ENCODE peak calls at places on chromosomes 16 and 17, in seven cellular contexts. One of them, this sample, is unnamed.

GRCh38 chr17:39564201-39564828 is 43.4 kb downstream of the NEUROD2 start:
- DNase-seq in GM12865: no peak
- DNase-seq in IMR-90: no peak
- DNase-seq in coronary artery: no peak
- DNase-seq in fibroblast of pulmonary artery: peak
- DNase-seq in heart left ventricle: no peak
- DNase-seq in Calu3: peak
- DNase-seq in this sample: no peak

GRCh38 chr16:11118479-11118878 is 137.5 kb downstream of the SOCS1 start:
- DNase-seq in heart left ventricle: no peak
- DNase-seq in fibroblast of pulmonary artery: no peak
- DNase-seq in Calu3: no peak
- DNase-seq in IMR-90: peak
- DNase-seq in GM12865: no peak
- DNase-seq in coronary artery: no peak
- DNase-seq in this sample: no peak

GRCh38 chr16:89556750-89557149 is 3.7 kb upstream of the RPL13 start:
- DNase-seq in coronary artery: no peak
- DNase-seq in Calu3: no peak
- DNase-seq in GM12865: no peak
- DNase-seq in IMR-90: no peak
- DNase-seq in fibroblast of pulmonary artery: no peak
- DNase-seq in heart left ventricle: no peak
- DNase-seq in this sample: no peak

GRCh38 chr17:82449136-82449882 is 1.2 kb downstream of the CYBC1 start:
- DNase-seq in IMR-90: no peak
- DNase-seq in coronary artery: no peak
- DNase-seq in Calu3: no peak
- DNase-seq in fibroblast of pulmonary artery: no peak
- DNase-seq in GM12865: peak
- DNase-seq in heart left ventricle: no peak
- DNase-seq in this sample: no peak

GRCh38 chr17:37766951-37767350 is 22.1 kb upstream of the HNF1B start:
- DNase-seq in GM12865: no peak
- DNase-seq in Calu3: peak
- DNase-seq in fibroblast of pulmonary artery: no peak
- DNase-seq in coronary artery: no peak
- DNase-seq in IMR-90: no peak
- DNase-seq in heart left ventricle: no peak
- DNase-seq in this sample: no peak

GRCh38 chr16:53534206-53534605 is 31.2 kb upstream of the AKTIP start:
- DNase-seq in coronary artery: no peak
- DNase-seq in Calu3: no peak
- DNase-seq in IMR-90: no peak
- DNase-seq in GM12865: no peak
- DNase-seq in heart left ventricle: no peak
- DNase-seq in fibroblast of pulmonary artery: no peak
- DNase-seq in this sample: no peak

GRCh38 chr17:31515226-31515759 is 123.8 kb downstream of the RAB11FIP4 start:
- DNase-seq in GM12865: no peak
- DNase-seq in fibroblast of pulmonary artery: no peak
- DNase-seq in coronary artery: no peak
- DNase-seq in heart left ventricle: no peak
- DNase-seq in IMR-90: no peak
- DNase-seq in Calu3: no peak
- DNase-seq in this sample: no peak

GRCh38 chr16:11871193-11871592 is 19.9 kb upstream of the RSL1D1 start:
- DNase-seq in coronary artery: no peak
- DNase-seq in IMR-90: peak
- DNase-seq in Calu3: no peak
- DNase-seq in GM12865: no peak
- DNase-seq in fibroblast of pulmonary artery: peak
- DNase-seq in heart left ventricle: no peak
- DNase-seq in this sample: peak

GRCh38 chr17:77952368-77952767 is 6.1 kb upstream of the TNRC6C start:
- DNase-seq in coronary artery: no peak
- DNase-seq in fibroblast of pulmonary artery: no peak
- DNase-seq in IMR-90: no peak
- DNase-seq in heart left ventricle: no peak
- DNase-seq in GM12865: no peak
- DNase-seq in Calu3: no peak
- DNase-seq in this sample: no peak

GRCh38 chr17:50009282-50009681 is 14.3 kb upstream of the DLX3 start:
- DNase-seq in IMR-90: no peak
- DNase-seq in GM12865: no peak
- DNase-seq in Calu3: no peak
- DNase-seq in coronary artery: no peak
- DNase-seq in fibroblast of pulmonary artery: no peak
- DNase-seq in heart left ventricle: no peak
- DNase-seq in this sample: no peak

GRCh38 chr16:21159281-21159951 is 942 bp downstream of the LDAF1 start:
- DNase-seq in fibroblast of pulmonary artery: no peak
- DNase-seq in Calu3: peak
- DNase-seq in IMR-90: no peak
- DNase-seq in heart left ventricle: peak
- DNase-seq in GM12865: peak
- DNase-seq in coronary artery: peak
- DNase-seq in this sample: no peak

GRCh38 chr17:44970136-44970737 is 2.1 kb upstream of the C1QL1 start:
- DNase-seq in Calu3: no peak
- DNase-seq in coronary artery: no peak
- DNase-seq in heart left ventricle: no peak
- DNase-seq in GM12865: no peak
- DNase-seq in fibroblast of pulmonary artery: no peak
- DNase-seq in IMR-90: no peak
- DNase-seq in this sample: no peak

GRCh38 chr17:67452681-67453554 is 75.8 kb downstream of the PITPNC1 start:
- DNase-seq in Calu3: no peak
- DNase-seq in GM12865: peak
- DNase-seq in heart left ventricle: no peak
- DNase-seq in fibroblast of pulmonary artery: no peak
- DNase-seq in coronary artery: no peak
- DNase-seq in IMR-90: no peak
- DNase-seq in this sample: no peak

GRCh38 chr17:1241904-1242303 is 28.3 kb upstream of the BHLHA9 start:
- DNase-seq in IMR-90: peak
- DNase-seq in coronary artery: no peak
- DNase-seq in Calu3: no peak
- DNase-seq in fibroblast of pulmonary artery: peak
- DNase-seq in heart left ventricle: no peak
- DNase-seq in GM12865: no peak
- DNase-seq in this sample: peak

GRCh38 chr16:68642436-68643064 is 2.6 kb upstream of the CDH3 start:
- DNase-seq in GM12865: no peak
- DNase-seq in Calu3: no peak
- DNase-seq in heart left ventricle: no peak
- DNase-seq in coronary artery: no peak
- DNase-seq in fibroblast of pulmonary artery: no peak
- DNase-seq in IMR-90: no peak
- DNase-seq in this sample: no peak

GRCh38 chr17:38674013-38674748 is 576 bp downstream of the EPOP start:
- DNase-seq in coronary artery: no peak
- DNase-seq in Calu3: peak
- DNase-seq in heart left ventricle: peak
- DNase-seq in fibroblast of pulmonary artery: no peak
- DNase-seq in GM12865: peak
- DNase-seq in IMR-90: no peak
- DNase-seq in this sample: no peak

GRCh38 chr16:75043175-75043937 is 44.5 kb downstream of the ZNRF1 start:
- DNase-seq in Calu3: no peak
- DNase-seq in GM12865: peak
- DNase-seq in IMR-90: no peak
- DNase-seq in coronary artery: no peak
- DNase-seq in fibroblast of pulmonary artery: no peak
- DNase-seq in heart left ventricle: no peak
- DNase-seq in this sample: no peak

GRCh38 chr17:44343510-44344209 is 1.4 kb upstream of the GRN start:
- DNase-seq in GM12865: no peak
- DNase-seq in fibroblast of pulmonary artery: no peak
- DNase-seq in coronary artery: no peak
- DNase-seq in heart left ventricle: no peak
- DNase-seq in IMR-90: no peak
- DNase-seq in Calu3: no peak
- DNase-seq in this sample: no peak

GRCh38 chr17:71511266-71511995 is 609.4 kb upstream of the SOX9 start:
- DNase-seq in GM12865: no peak
- DNase-seq in Calu3: no peak
- DNase-seq in fibroblast of pulmonary artery: no peak
- DNase-seq in heart left ventricle: no peak
- DNase-seq in IMR-90: no peak
- DNase-seq in coronary artery: no peak
- DNase-seq in this sample: no peak

GRCh38 chr17:29959658-29960337 is 18.4 kb downstream of the EFCAB5 start:
- DNase-seq in heart left ventricle: no peak
- DNase-seq in fibroblast of pulmonary artery: no peak
- DNase-seq in GM12865: no peak
- DNase-seq in IMR-90: peak
- DNase-seq in Calu3: no peak
- DNase-seq in coronary artery: no peak
- DNase-seq in this sample: peak

GRCh38 chr17:50677851-50678375 is 29.8 kb downstream of the ANKRD40 start:
- DNase-seq in Calu3: no peak
- DNase-seq in IMR-90: no peak
- DNase-seq in fibroblast of pulmonary artery: no peak
- DNase-seq in coronary artery: no peak
- DNase-seq in GM12865: no peak
- DNase-seq in heart left ventricle: no peak
- DNase-seq in this sample: no peak

GRCh38 chr17:76883744-76884525 is 15.7 kb downstream of the MGAT5B start:
- DNase-seq in Calu3: no peak
- DNase-seq in coronary artery: no peak
- DNase-seq in IMR-90: no peak
- DNase-seq in GM12865: no peak
- DNase-seq in fibroblast of pulmonary artery: no peak
- DNase-seq in heart left ventricle: no peak
- DNase-seq in this sample: no peak

GRCh38 chr16:2915196-2915929 is 3.6 kb downstream of the FLYWCH1 start:
- DNase-seq in fibroblast of pulmonary artery: no peak
- DNase-seq in GM12865: no peak
- DNase-seq in coronary artery: no peak
- DNase-seq in Calu3: no peak
- DNase-seq in heart left ventricle: no peak
- DNase-seq in IMR-90: no peak
- DNase-seq in this sample: peak

GRCh38 chr16:69566437-69567030 is 768 bp downstream of the NFAT5 start:
- DNase-seq in Calu3: peak
- DNase-seq in heart left ventricle: peak
- DNase-seq in IMR-90: peak
- DNase-seq in coronary artery: peak
- DNase-seq in fibroblast of pulmonary artery: peak
- DNase-seq in GM12865: peak
- DNase-seq in this sample: peak

GRCh38 chr17:70622382-70623260 is 453.3 kb downstream of the KCNJ2 start:
- DNase-seq in coronary artery: no peak
- DNase-seq in GM12865: peak
- DNase-seq in Calu3: peak
- DNase-seq in fibroblast of pulmonary artery: peak
- DNase-seq in IMR-90: peak
- DNase-seq in heart left ventricle: no peak
- DNase-seq in this sample: peak

GRCh38 chr17:28950017-28950751 is 1.1 kb downstream of the PHF12 start:
- DNase-seq in Calu3: peak
- DNase-seq in GM12865: peak
- DNase-seq in coronary artery: no peak
- DNase-seq in fibroblast of pulmonary artery: peak
- DNase-seq in heart left ventricle: peak
- DNase-seq in IMR-90: peak
- DNase-seq in this sample: peak
- TF ChIP-seq CTCF in Calu3: no peak
- TF ChIP-seq CTCF in GM12865: no peak
- TF ChIP-seq CTCF in coronary artery: no peak
- TF ChIP-seq CTCF in fibroblast of pulmonary artery: no peak
- TF ChIP-seq CTCF in heart left ventricle: no peak
- TF ChIP-seq CTCF in IMR-90: no peak
- TF ChIP-seq CTCF in this sample: no peak

DNA sequence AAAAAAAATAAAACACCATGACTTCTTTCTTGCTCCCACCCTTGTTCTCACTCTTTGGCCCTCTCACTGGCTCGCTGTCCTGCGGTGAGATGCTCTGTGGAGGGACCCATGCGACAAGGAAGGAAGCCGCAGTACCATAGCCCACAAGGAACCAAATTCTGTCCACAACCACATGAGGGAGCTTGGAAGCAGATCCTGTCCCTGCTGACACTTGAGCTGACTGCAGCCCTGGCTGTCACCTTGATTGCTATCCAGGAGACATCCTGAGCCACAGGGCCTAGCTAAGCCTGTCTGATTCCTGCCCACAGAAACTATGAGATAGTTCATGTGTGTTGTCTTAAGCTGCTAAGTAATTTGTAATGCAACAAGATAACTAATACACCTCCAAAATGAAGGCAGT is 4.8 kb upstream of the MT2A start:
- DNase-seq in GM12865: peak
- DNase-seq in heart left ventricle: no peak
- DNase-seq in IMR-90: peak
- DNase-seq in fibroblast of pulmonary artery: peak
- DNase-seq in coronary artery: no peak
- DNase-seq in Calu3: peak
- DNase-seq in this sample: peak
- TF ChIP-seq CTCF in GM12865: peak
- TF ChIP-seq CTCF in heart left ventricle: peak
- TF ChIP-seq CTCF in IMR-90: peak
- TF ChIP-seq CTCF in fibroblast of pulmonary artery: peak
- TF ChIP-seq CTCF in coronary artery: no peak
- TF ChIP-seq CTCF in Calu3: peak
- TF ChIP-seq CTCF in this sample: peak

GRCh38 chr17:64133546-64134215 is 3.7 kb upstream of the ERN1 start:
- DNase-seq in fibroblast of pulmonary artery: peak
- DNase-seq in coronary artery: no peak
- DNase-seq in GM12865: peak
- DNase-seq in heart left ventricle: no peak
- DNase-seq in IMR-90: peak
- DNase-seq in Calu3: peak
- DNase-seq in this sample: peak
- TF ChIP-seq CTCF in fibroblast of pulmonary artery: peak
- TF ChIP-seq CTCF in coronary artery: peak
- TF ChIP-seq CTCF in GM12865: peak
- TF ChIP-seq CTCF in heart left ventricle: peak
- TF ChIP-seq CTCF in IMR-90: peak
- TF ChIP-seq CTCF in Calu3: peak
- TF ChIP-seq CTCF in this sample: peak

DNA sequence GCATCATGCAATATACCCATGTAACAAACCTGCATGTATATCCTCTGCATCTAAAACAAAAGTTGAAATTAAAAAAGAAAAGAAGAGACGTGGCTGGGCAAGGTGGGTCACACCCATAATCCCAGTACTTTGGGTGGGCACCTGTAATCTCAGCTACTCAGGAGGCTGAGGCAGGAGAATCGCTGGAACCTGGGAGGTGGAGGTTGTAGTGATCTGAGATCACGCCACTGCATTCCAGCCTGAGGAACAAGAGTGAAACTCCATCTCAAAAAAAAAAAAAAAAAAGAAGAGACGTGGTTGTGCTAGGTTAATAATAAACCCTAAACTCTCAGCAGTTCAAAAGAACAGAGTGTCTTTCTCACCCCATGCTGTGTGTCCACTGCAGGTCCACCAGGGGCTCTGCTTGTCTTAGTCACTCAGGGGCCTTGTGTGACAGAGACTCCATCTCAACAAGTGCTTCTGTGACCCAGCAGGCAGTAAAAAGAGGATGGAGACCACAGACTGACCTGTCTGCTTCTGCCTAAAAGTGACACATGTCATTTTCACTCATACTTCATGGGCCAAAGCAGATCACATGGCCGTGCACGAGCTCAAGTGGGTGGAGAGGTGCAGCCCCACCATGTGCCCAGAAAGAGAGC is 22.3 kb upstream of the N4BP1 start:
- DNase-seq in fibroblast of pulmonary artery: no peak
- DNase-seq in coronary artery: peak
- DNase-seq in GM12865: no peak
- DNase-seq in Calu3: no peak
- DNase-seq in IMR-90: no peak
- DNase-seq in heart left ventricle: no peak
- DNase-seq in this sample: no peak
- TF ChIP-seq CTCF in fibroblast of pulmonary artery: no peak
- TF ChIP-seq CTCF in coronary artery: no peak
- TF ChIP-seq CTCF in GM12865: no peak
- TF ChIP-seq CTCF in Calu3: no peak
- TF ChIP-seq CTCF in IMR-90: no peak
- TF ChIP-seq CTCF in heart left ventricle: no peak
- TF ChIP-seq CTCF in this sample: no peak

This sample was measured in cardiac fibroblast.